ENCODE peak calls at places on chromosomes 3 and 15, in seven cellular contexts. One of them, this sample, is unnamed.

GRCh38 chr3:192367616-192368015 is 359.7 kb downstream of the FGF12 start:
- DNase-seq in dorsolateral prefrontal cortex: no peak
- DNase-seq in heart right ventricle: no peak
- DNase-seq in spleen: no peak
- DNase-seq in endothelial cell: no peak
- DNase-seq in CD8-positive, alpha-beta T cell: no peak
- DNase-seq in heart left ventricle: no peak
- DNase-seq in this sample: no peak

GRCh38 chr15:80411788-80412288 is 7.7 kb downstream of the ARNT2 start:
- DNase-seq in dorsolateral prefrontal cortex: no peak
- DNase-seq in heart right ventricle: no peak
- DNase-seq in spleen: no peak
- DNase-seq in endothelial cell: no peak
- DNase-seq in CD8-positive, alpha-beta T cell: no peak
- DNase-seq in heart left ventricle: no peak
- DNase-seq in this sample: no peak

GRCh38 chr3:187975571-187976360 is 178.2 kb upstream of the LPP start:
- DNase-seq in dorsolateral prefrontal cortex: no peak
- DNase-seq in heart right ventricle: peak; percentile 38
- DNase-seq in spleen: no peak
- DNase-seq in endothelial cell: no peak
- DNase-seq in CD8-positive, alpha-beta T cell: no peak
- DNase-seq in heart left ventricle: no peak
- DNase-seq in this sample: no peak

GRCh38 chr3:112303811-112304325 is 9.9 kb upstream of the SLC9C1 start:
- DNase-seq in dorsolateral prefrontal cortex: no peak
- DNase-seq in heart right ventricle: no peak
- DNase-seq in spleen: no peak
- DNase-seq in endothelial cell: peak; percentile 10
- DNase-seq in CD8-positive, alpha-beta T cell: peak; percentile 41
- DNase-seq in heart left ventricle: no peak
- DNase-seq in this sample: no peak

GRCh38 chr3:130725746-130726145 is 20.9 kb downstream of the PIK3R4 start:
- DNase-seq in dorsolateral prefrontal cortex: no peak
- DNase-seq in heart right ventricle: no peak
- DNase-seq in spleen: no peak
- DNase-seq in endothelial cell: no peak
- DNase-seq in CD8-positive, alpha-beta T cell: no peak
- DNase-seq in heart left ventricle: no peak
- DNase-seq in this sample: no peak

GRCh38 chr3:192445768-192446644 is 281.3 kb downstream of the FGF12 start:
- DNase-seq in dorsolateral prefrontal cortex: peak; percentile 33
- DNase-seq in heart right ventricle: peak; percentile 15
- DNase-seq in spleen: no peak
- DNase-seq in endothelial cell: no peak
- DNase-seq in CD8-positive, alpha-beta T cell: no peak
- DNase-seq in heart left ventricle: peak; percentile 21
- DNase-seq in this sample: no peak

GRCh38 chr15:78767331-78767951 is 43.8 kb downstream of the ADAMTS7 start:
- DNase-seq in dorsolateral prefrontal cortex: no peak
- DNase-seq in heart right ventricle: peak; percentile 10
- DNase-seq in spleen: peak; percentile 70
- DNase-seq in endothelial cell: no peak
- DNase-seq in CD8-positive, alpha-beta T cell: no peak
- DNase-seq in heart left ventricle: no peak
- DNase-seq in this sample: no peak

GRCh38 chr15:61099030-61099800 is 129.9 kb downstream of the RORA start:
- DNase-seq in dorsolateral prefrontal cortex: no peak
- DNase-seq in heart right ventricle: no peak
- DNase-seq in spleen: no peak
- DNase-seq in endothelial cell: no peak
- DNase-seq in CD8-positive, alpha-beta T cell: no peak
- DNase-seq in heart left ventricle: no peak
- DNase-seq in this sample: no peak

GRCh38 chr3:43862992-43863805 is 172.5 kb downstream of the ABHD5 start:
- DNase-seq in dorsolateral prefrontal cortex: no peak
- DNase-seq in heart right ventricle: no peak
- DNase-seq in spleen: no peak
- DNase-seq in endothelial cell: no peak
- DNase-seq in CD8-positive, alpha-beta T cell: no peak
- DNase-seq in heart left ventricle: no peak
- DNase-seq in this sample: no peak

DNA sequence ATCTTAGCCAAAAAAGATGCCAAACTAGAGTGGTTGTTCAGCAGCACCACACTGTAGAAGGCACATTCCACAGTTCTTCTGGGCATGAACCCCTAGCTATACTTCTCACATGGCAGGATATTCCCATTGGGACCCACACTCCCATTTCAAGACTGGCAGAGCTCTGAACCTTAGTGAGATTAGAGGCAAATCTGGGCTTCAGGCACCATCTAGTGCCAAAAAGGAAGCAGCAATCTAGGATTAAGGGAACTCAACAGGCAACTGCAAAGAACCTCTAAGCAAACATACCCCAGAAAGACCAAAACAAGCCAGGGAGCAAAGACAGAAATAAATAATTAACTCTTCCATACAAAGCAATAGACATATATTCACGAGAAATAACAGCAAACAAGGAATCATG is 66.2 kb downstream of the TAFA4 start:
- DNase-seq in dorsolateral prefrontal cortex: no peak
- DNase-seq in heart right ventricle: no peak
- DNase-seq in spleen: no peak
- DNase-seq in endothelial cell: no peak
- DNase-seq in CD8-positive, alpha-beta T cell: no peak
- DNase-seq in heart left ventricle: no peak
- DNase-seq in this sample: no peak
- TF ChIP-seq CTCF in dorsolateral prefrontal cortex: no peak
- TF ChIP-seq CTCF in heart right ventricle: no peak
- TF ChIP-seq CTCF in spleen: no peak
- TF ChIP-seq CTCF in endothelial cell: no peak
- TF ChIP-seq CTCF in CD8-positive, alpha-beta T cell: no peak
- TF ChIP-seq CTCF in heart left ventricle: no peak
- TF ChIP-seq CTCF in this sample: peak; percentile 56

DNA sequence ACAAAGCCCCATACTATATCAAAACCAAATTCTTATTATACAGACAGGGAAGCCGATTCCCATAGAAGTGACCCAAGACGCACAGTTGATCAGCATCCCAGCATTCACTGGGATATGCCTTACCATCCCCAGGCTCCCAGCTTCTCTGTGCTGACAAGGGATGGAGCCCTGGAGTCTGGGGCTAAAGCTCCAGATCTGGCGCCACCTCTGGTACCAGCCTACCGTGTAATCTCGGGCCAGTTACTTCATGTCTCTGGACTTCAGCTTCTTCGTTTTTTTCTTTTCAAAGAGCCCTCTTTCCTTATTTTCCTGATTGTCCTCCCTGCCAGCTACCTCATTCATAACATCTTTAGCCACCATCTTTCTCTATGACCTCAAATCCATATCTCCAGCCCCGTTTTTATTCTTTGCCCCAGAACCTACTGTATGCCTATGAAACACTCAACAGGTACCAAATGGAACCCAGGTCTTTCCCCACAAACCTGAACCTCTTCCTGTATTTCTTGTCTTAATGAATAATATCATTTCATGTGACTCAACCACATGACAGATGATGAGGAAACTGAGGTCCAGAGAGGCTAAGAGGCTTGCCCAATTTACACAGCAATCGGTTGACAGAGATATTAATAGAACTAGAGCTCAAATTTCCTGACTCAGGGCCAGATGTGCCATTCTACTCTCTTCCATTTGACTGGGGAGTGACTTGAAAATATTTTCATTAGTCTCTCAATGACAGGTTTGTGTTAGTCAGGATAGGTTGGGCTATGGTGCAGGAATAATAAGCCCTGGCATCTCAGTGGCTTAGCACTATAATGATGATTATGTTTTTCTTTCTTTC is 85.4 kb upstream of the TLE3 start:
- DNase-seq in dorsolateral prefrontal cortex: no peak
- DNase-seq in heart right ventricle: no peak
- DNase-seq in spleen: peak; percentile 16
- DNase-seq in endothelial cell: no peak
- DNase-seq in CD8-positive, alpha-beta T cell: no peak
- DNase-seq in heart left ventricle: no peak
- DNase-seq in this sample: no peak
- TF ChIP-seq CTCF in dorsolateral prefrontal cortex: no peak
- TF ChIP-seq CTCF in heart right ventricle: no peak
- TF ChIP-seq CTCF in spleen: no peak
- TF ChIP-seq CTCF in endothelial cell: no peak
- TF ChIP-seq CTCF in CD8-positive, alpha-beta T cell: no peak
- TF ChIP-seq CTCF in heart left ventricle: no peak
- TF ChIP-seq CTCF in this sample: no peak

DNA sequence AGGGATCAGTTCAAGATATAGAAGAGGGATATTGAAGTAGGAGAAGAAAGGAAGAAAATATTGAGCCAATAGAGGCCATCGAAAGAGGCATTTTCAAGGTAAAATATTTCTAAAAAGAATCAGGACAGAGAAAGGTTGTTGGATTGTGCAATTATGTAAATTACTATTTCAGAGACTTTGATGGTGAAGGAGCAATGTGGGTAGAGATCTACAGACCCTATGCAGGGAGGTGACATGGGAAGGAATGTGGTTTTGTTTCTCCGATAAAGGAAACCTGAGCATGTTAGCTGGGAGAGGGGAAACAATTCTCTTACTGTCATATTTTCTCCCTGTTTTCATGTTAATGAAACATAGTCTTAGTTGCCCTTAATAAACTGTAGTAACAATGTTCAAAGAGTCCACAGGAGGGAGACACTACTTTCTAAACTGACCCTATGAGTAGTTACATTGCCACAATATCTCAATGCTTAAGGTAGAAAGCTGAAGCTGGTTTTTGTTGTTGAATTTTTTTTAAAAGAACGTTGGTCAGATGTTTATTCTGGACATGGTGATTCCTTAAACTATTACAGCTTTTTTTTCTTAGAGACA is 133.3 kb downstream of the GRM7 start:
- DNase-seq in dorsolateral prefrontal cortex: no peak
- DNase-seq in heart right ventricle: no peak
- DNase-seq in spleen: no peak
- DNase-seq in endothelial cell: no peak
- DNase-seq in CD8-positive, alpha-beta T cell: no peak
- DNase-seq in heart left ventricle: no peak
- DNase-seq in this sample: no peak
- TF ChIP-seq CTCF in dorsolateral prefrontal cortex: peak; percentile 18
- TF ChIP-seq CTCF in heart right ventricle: no peak
- TF ChIP-seq CTCF in spleen: no peak
- TF ChIP-seq CTCF in endothelial cell: no peak
- TF ChIP-seq CTCF in CD8-positive, alpha-beta T cell: no peak
- TF ChIP-seq CTCF in heart left ventricle: no peak
- TF ChIP-seq CTCF in this sample: peak; percentile 9

DNA sequence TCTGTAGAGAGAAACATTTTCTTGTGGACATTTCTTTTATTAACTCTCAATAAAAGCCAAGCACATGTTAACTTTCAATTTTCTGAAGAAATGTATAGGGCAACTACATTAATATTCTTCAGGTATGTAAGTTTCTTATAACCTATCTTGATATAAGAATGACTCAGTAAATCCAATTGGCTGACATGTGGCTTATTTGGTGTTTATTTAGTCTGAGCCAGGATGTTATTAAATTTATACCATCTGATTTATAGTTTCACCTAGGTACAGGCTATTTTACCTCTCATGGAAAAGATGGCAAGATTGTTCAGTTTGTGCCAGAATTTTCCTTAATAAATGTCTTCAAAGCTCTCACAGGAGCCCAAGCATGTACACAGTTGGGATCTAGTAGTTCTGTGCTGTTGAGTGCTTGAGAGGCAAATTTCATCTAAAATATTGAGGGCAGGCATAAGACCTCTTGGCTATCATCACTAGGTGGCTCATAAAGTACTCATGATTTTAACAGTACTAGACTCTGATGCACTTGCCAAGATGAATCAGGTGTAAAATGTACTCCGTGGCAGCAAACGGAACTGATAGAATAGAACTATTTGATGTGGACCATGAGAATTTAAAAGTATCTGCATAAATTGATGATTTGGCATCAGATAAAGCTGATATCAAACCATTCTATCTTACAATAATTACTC is 631.9 kb downstream of the RBMS3 start:
- DNase-seq in dorsolateral prefrontal cortex: no peak
- DNase-seq in heart right ventricle: no peak
- DNase-seq in spleen: no peak
- DNase-seq in endothelial cell: no peak
- DNase-seq in CD8-positive, alpha-beta T cell: no peak
- DNase-seq in heart left ventricle: no peak
- DNase-seq in this sample: no peak
- TF ChIP-seq CTCF in dorsolateral prefrontal cortex: no peak
- TF ChIP-seq CTCF in heart right ventricle: no peak
- TF ChIP-seq CTCF in spleen: no peak
- TF ChIP-seq CTCF in endothelial cell: no peak
- TF ChIP-seq CTCF in CD8-positive, alpha-beta T cell: no peak
- TF ChIP-seq CTCF in heart left ventricle: no peak
- TF ChIP-seq CTCF in this sample: no peak

GRCh38 chr3:120451670-120452220 is 953 bp upstream of the FSTL1 start:
- DNase-seq in dorsolateral prefrontal cortex: no peak
- DNase-seq in heart right ventricle: no peak
- DNase-seq in spleen: no peak
- DNase-seq in endothelial cell: no peak
- DNase-seq in CD8-positive, alpha-beta T cell: no peak
- DNase-seq in heart left ventricle: no peak
- DNase-seq in this sample: no peak
- TF ChIP-seq CTCF in dorsolateral prefrontal cortex: no peak
- TF ChIP-seq CTCF in heart right ventricle: no peak
- TF ChIP-seq CTCF in spleen: no peak
- TF ChIP-seq CTCF in endothelial cell: no peak
- TF ChIP-seq CTCF in CD8-positive, alpha-beta T cell: no peak
- TF ChIP-seq CTCF in heart left ventricle: no peak
- TF ChIP-seq CTCF in this sample: no peak

GRCh38 chr3:129161860-129162271 is 1.0 kb upstream of the ISY1 start:
- DNase-seq in dorsolateral prefrontal cortex: no peak
- DNase-seq in heart right ventricle: no peak
- DNase-seq in spleen: peak; percentile 79
- DNase-seq in endothelial cell: peak; percentile 13
- DNase-seq in CD8-positive, alpha-beta T cell: peak; percentile 47
- DNase-seq in heart left ventricle: no peak
- DNase-seq in this sample: no peak
- TF ChIP-seq CTCF in dorsolateral prefrontal cortex: no peak
- TF ChIP-seq CTCF in heart right ventricle: no peak
- TF ChIP-seq CTCF in spleen: no peak
- TF ChIP-seq CTCF in endothelial cell: peak; percentile 8
- TF ChIP-seq CTCF in CD8-positive, alpha-beta T cell: peak; percentile 4
- TF ChIP-seq CTCF in heart left ventricle: no peak
- TF ChIP-seq CTCF in this sample: no peak

GRCh38 chr15:69061414-69061842 is 46.9 kb downstream of the NOX5 start:
- DNase-seq in dorsolateral prefrontal cortex: no peak
- DNase-seq in heart right ventricle: no peak
- DNase-seq in spleen: no peak
- DNase-seq in endothelial cell: no peak
- DNase-seq in CD8-positive, alpha-beta T cell: no peak
- DNase-seq in heart left ventricle: no peak
- DNase-seq in this sample: no peak
- TF ChIP-seq CTCF in dorsolateral prefrontal cortex: no peak
- TF ChIP-seq CTCF in heart right ventricle: no peak
- TF ChIP-seq CTCF in spleen: no peak
- TF ChIP-seq CTCF in endothelial cell: no peak
- TF ChIP-seq CTCF in CD8-positive, alpha-beta T cell: no peak
- TF ChIP-seq CTCF in heart left ventricle: no peak
- TF ChIP-seq CTCF in this sample: no peak

GRCh38 chr3:104610730-104611652 is 755.7 kb upstream of the ALCAM start:
- DNase-seq in dorsolateral prefrontal cortex: no peak
- DNase-seq in heart right ventricle: no peak
- DNase-seq in spleen: no peak
- DNase-seq in endothelial cell: no peak
- DNase-seq in CD8-positive, alpha-beta T cell: no peak
- DNase-seq in heart left ventricle: no peak
- DNase-seq in this sample: no peak
- TF ChIP-seq CTCF in dorsolateral prefrontal cortex: no peak
- TF ChIP-seq CTCF in heart right ventricle: no peak
- TF ChIP-seq CTCF in spleen: no peak
- TF ChIP-seq CTCF in endothelial cell: peak; percentile 59
- TF ChIP-seq CTCF in CD8-positive, alpha-beta T cell: no peak
- TF ChIP-seq CTCF in heart left ventricle: no peak
- TF ChIP-seq CTCF in this sample: no peak

This sample was measured in D721Med.